ENCODE peak calls at places on chromosomes 5 and 9, in six cellular contexts. One of them, this sample, is unnamed.

GRCh38 chr9:573551-574410 is 267.7 kb upstream of the DMRT1 start:
- DNase-seq in K562: no peak
- DNase-seq in GM12891: no peak
- DNase-seq in GM12878: no peak
- DNase-seq in H1: no peak
- DNase-seq in HepG2: peak; percentile 9
- DNase-seq in this sample: no peak

GRCh38 chr9:32928912-32929311 is 72.5 kb downstream of the APTX start:
- DNase-seq in H1: no peak
- DNase-seq in K562: no peak
- DNase-seq in GM12891: no peak
- DNase-seq in HepG2: no peak
- DNase-seq in GM12878: no peak
- DNase-seq in this sample: no peak

GRCh38 chr5:171299228-171299627 is 9.8 kb upstream of the TLX3 start:
- DNase-seq in K562: no peak
- DNase-seq in GM12891: no peak
- DNase-seq in HepG2: no peak
- DNase-seq in H1: no peak
- DNase-seq in GM12878: no peak
- DNase-seq in this sample: no peak

GRCh38 chr9:96136992-96137665 is 164.8 kb downstream of the HSD17B3 start:
- DNase-seq in H1: no peak
- DNase-seq in GM12891: peak; percentile 60
- DNase-seq in HepG2: no peak
- DNase-seq in K562: no peak
- DNase-seq in GM12878: peak; percentile 69
- DNase-seq in this sample: peak; percentile 47

GRCh38 chr9:4508907-4509589 is 18.8 kb downstream of the SLC1A1 start:
- DNase-seq in GM12891: no peak
- DNase-seq in HepG2: no peak
- DNase-seq in H1: no peak
- DNase-seq in GM12878: no peak
- DNase-seq in K562: no peak
- DNase-seq in this sample: no peak

GRCh38 chr9:112970939-112971338 is 41.1 kb downstream of the ZNF883 start:
- DNase-seq in GM12891: no peak
- DNase-seq in HepG2: no peak
- DNase-seq in GM12878: no peak
- DNase-seq in K562: no peak
- DNase-seq in H1: no peak
- DNase-seq in this sample: no peak

GRCh38 chr5:14254686-14255085 is 111.5 kb downstream of the TRIO start:
- DNase-seq in HepG2: no peak
- DNase-seq in GM12891: no peak
- DNase-seq in H1: no peak
- DNase-seq in GM12878: no peak
- DNase-seq in K562: no peak
- DNase-seq in this sample: no peak

GRCh38 chr5:172904643-172905345 is 54.4 kb upstream of the RPL26L1 start:
- DNase-seq in GM12878: no peak
- DNase-seq in GM12891: no peak
- DNase-seq in H1: no peak
- DNase-seq in K562: no peak
- DNase-seq in HepG2: peak; percentile 19
- DNase-seq in this sample: no peak

GRCh38 chr5:110768138-110768845 is 29.5 kb downstream of the SLC25A46 start:
- DNase-seq in HepG2: no peak
- DNase-seq in GM12891: no peak
- DNase-seq in GM12878: no peak
- DNase-seq in K562: no peak
- DNase-seq in H1: no peak
- DNase-seq in this sample: no peak

GRCh38 chr9:90523953-90524352 is 118.7 kb downstream of the DIRAS2 start:
- DNase-seq in K562: no peak
- DNase-seq in H1: no peak
- DNase-seq in HepG2: no peak
- DNase-seq in GM12878: no peak
- DNase-seq in GM12891: no peak
- DNase-seq in this sample: no peak

GRCh38 chr9:110217656-110218099 is 9.7 kb upstream of the C9orf152 start:
- DNase-seq in HepG2: peak; percentile 52
- DNase-seq in GM12878: no peak
- DNase-seq in K562: no peak
- DNase-seq in H1: no peak
- DNase-seq in GM12891: no peak
- DNase-seq in this sample: no peak

GRCh38 chr5:145981612-145982571 is 45.5 kb downstream of the SH3RF2 start:
- DNase-seq in GM12878: no peak
- DNase-seq in GM12891: no peak
- DNase-seq in HepG2: peak; percentile 79
- DNase-seq in K562: no peak
- DNase-seq in H1: no peak
- DNase-seq in this sample: no peak

GRCh38 chr5:63261695-63262094 is 683.1 kb downstream of the LRRC70 start:
- DNase-seq in GM12878: no peak
- DNase-seq in H1: no peak
- DNase-seq in K562: no peak
- DNase-seq in GM12891: no peak
- DNase-seq in HepG2: no peak
- DNase-seq in this sample: no peak

GRCh38 chr5:133225671-133226152 is 173.9 kb downstream of the HSPA4 start:
- DNase-seq in HepG2: no peak
- DNase-seq in GM12891: no peak
- DNase-seq in GM12878: no peak
- DNase-seq in H1: no peak
- DNase-seq in K562: no peak
- DNase-seq in this sample: no peak

GRCh38 chr9:107638496-107638895 is 148.9 kb upstream of the KLF4 start:
- DNase-seq in GM12878: no peak
- DNase-seq in HepG2: no peak
- DNase-seq in K562: no peak
- DNase-seq in H1: no peak
- DNase-seq in GM12891: no peak
- DNase-seq in this sample: no peak

GRCh38 chr9:116223926-116224325 is 70.3 kb downstream of the PAPPA start:
- DNase-seq in GM12878: no peak
- DNase-seq in GM12891: no peak
- DNase-seq in HepG2: no peak
- DNase-seq in K562: no peak
- DNase-seq in H1: no peak
- DNase-seq in this sample: no peak

GRCh38 chr5:59390074-59390659 is 503.4 kb downstream of the PDE4D start:
- DNase-seq in GM12878: no peak
- DNase-seq in GM12891: no peak
- DNase-seq in H1: no peak
- DNase-seq in K562: peak; percentile 11
- DNase-seq in HepG2: peak; percentile 18
- DNase-seq in this sample: no peak

GRCh38 chr9:111728617-111729366 is 65.9 kb downstream of the SHOC1 start:
- DNase-seq in GM12891: no peak
- DNase-seq in K562: no peak
- DNase-seq in HepG2: peak; percentile 59
- DNase-seq in GM12878: no peak
- DNase-seq in H1: no peak
- DNase-seq in this sample: no peak

GRCh38 chr5:137710086-137710485 is 25.8 kb downstream of the KLHL3 start:
- DNase-seq in K562: no peak
- DNase-seq in GM12891: no peak
- DNase-seq in GM12878: no peak
- DNase-seq in HepG2: no peak
- DNase-seq in H1: no peak
- DNase-seq in this sample: no peak

GRCh38 chr9:131333771-131334567 is 44.4 kb downstream of the PLPP7 start:
- DNase-seq in K562: no peak
- DNase-seq in H1: no peak
- DNase-seq in GM12891: no peak
- DNase-seq in GM12878: no peak
- DNase-seq in HepG2: no peak
- DNase-seq in this sample: no peak
- TF ChIP-seq TAF1 in K562: no peak
- TF ChIP-seq TAF1 in H1: no peak
- TF ChIP-seq TAF1 in GM12891: no peak
- TF ChIP-seq TAF1 in GM12878: no peak
- TF ChIP-seq TAF1 in HepG2: no peak
- TF ChIP-seq TAF1 in this sample: no peak

GRCh38 chr5:177445052-177446016 is 1.3 kb upstream of the PRR7 start:
- DNase-seq in K562: no peak
- DNase-seq in GM12891: no peak
- DNase-seq in HepG2: no peak
- DNase-seq in H1: no peak
- DNase-seq in GM12878: no peak
- DNase-seq in this sample: no peak
- TF ChIP-seq POLR2A in K562: peak; percentile 10
- TF ChIP-seq POLR2A in GM12891: peak; percentile 51
- TF ChIP-seq POLR2A in HepG2: no peak
- TF ChIP-seq POLR2A in H1: peak; percentile 36
- TF ChIP-seq POLR2A in GM12878: no peak
- TF ChIP-seq POLR2A in this sample: peak; percentile 44

DNA sequence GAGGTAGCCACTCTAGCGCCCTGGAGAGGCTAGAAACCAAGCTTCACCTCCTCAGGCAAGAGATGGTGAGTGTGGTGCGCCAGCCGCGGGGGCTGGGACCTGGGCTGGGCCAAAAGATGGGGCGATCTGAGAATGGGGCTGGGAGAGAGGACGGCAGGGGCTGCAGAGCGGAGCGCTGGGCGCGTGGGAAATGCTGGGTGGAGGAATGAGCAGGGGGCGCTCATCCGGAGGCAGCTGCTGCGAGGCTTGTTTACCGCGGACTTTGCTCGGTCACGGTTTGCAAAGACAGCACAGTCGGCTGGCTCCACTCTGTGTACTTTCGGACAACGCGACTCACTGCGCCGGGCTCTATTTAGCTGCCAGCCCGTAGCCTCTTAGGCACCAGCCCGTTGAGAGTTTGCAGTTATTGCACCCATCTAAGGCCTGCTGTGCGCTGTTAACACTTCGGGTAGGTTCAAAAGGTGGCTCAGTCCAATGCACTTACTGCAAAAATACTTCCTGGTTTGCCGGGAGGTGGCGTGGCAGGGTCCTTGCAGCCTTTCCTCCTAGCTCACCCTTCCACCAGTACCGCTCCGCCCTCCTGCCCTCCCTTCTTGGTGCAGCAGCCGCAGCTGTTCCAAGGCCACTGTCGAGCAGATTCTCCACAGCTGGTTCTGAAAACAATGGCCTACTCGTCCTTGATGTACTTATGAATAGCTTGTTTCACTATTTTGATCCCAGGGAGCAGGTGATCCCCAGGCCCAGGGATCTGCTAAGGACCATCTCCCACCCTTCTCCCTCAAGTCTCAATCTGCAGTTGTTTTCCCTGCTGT is 1.3 kb downstream of the LURAP1L start:
- DNase-seq in HepG2: peak; percentile 88
- DNase-seq in H1: peak; percentile 49
- DNase-seq in GM12891: no peak
- DNase-seq in GM12878: no peak
- DNase-seq in K562: peak; percentile 10
- DNase-seq in this sample: peak; percentile 12
- TF ChIP-seq POLR2AphosphoS5 in HepG2: peak; percentile 70
- TF ChIP-seq POLR2AphosphoS5 in H1: no peak
- TF ChIP-seq POLR2AphosphoS5 in GM12891: no peak
- TF ChIP-seq POLR2AphosphoS5 in GM12878: no peak
- TF ChIP-seq POLR2AphosphoS5 in K562: no peak
- TF ChIP-seq POLR2AphosphoS5 in this sample: no peak

GRCh38 chr9:130244548-130245165 is 20.9 kb upstream of the HMCN2 start:
- DNase-seq in GM12891: no peak
- DNase-seq in GM12878: no peak
- DNase-seq in K562: no peak
- DNase-seq in HepG2: no peak
- DNase-seq in H1: no peak
- DNase-seq in this sample: no peak

GRCh38 chr9:130241198-130241535 is 24.4 kb upstream of the HMCN2 start:
- DNase-seq in K562: no peak
- DNase-seq in GM12878: no peak
- DNase-seq in HepG2: no peak
- DNase-seq in H1: no peak
- DNase-seq in GM12891: no peak
- DNase-seq in this sample: no peak

GRCh38 chr9:130242270-130243014 is 23.1 kb upstream of the HMCN2 start:
- DNase-seq in GM12878: no peak
- DNase-seq in GM12891: no peak
- DNase-seq in K562: no peak
- DNase-seq in H1: no peak
- DNase-seq in HepG2: no peak
- DNase-seq in this sample: no peak

GRCh38 chr9:130243882-130244170 is 21.7 kb upstream of the HMCN2 start:
- DNase-seq in GM12891: no peak
- DNase-seq in GM12878: no peak
- DNase-seq in HepG2: no peak
- DNase-seq in H1: no peak
- DNase-seq in K562: no peak
- DNase-seq in this sample: no peak

DNA sequence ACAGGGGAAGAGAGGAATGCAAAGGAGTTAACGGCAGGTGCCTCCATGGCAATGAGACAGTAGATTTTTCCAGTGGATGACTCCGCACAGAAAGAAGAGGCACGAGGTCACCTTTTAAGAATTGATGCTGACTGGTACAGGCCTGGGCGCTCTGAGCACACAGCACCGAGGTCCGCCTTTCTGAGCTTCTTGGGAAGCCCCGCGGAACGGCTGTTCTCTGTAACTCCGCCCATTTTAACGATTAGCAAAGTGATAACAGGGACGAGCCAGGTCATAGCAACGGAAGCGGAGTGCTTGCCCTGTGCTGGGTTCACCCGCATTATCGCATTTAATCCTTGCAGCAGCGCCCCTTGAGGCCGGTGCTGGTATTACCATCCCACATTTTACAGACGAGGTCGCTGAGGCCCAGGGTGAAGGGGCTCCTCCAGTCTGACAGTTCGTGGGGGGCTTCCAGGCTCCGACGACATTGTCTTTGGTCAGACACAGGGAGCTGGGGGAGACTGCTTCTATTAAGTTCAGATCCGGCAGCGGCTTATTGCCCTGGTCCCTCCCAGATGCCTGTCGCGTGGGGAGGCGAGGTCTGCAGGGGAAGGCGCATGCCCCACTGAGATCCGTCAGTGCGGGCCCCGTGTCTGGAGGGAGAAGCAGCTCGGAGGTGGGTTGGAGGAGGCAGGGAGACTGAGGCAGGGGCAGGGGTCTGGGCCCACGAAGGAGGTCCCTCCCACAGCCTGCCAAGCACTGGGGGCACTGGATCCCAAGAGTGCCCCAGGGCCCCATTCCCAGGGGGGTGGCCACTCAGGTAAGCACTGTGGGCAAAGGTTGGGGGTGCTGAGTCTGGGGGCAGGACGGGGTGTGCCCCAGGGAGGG is 22.3 kb upstream of the HMCN2 start:
- DNase-seq in GM12878: peak; percentile 31
- DNase-seq in GM12891: peak; percentile 75
- DNase-seq in K562: peak; percentile 83
- DNase-seq in HepG2: peak; percentile 65
- DNase-seq in H1: no peak
- DNase-seq in this sample: peak; percentile 67
- TF ChIP-seq TAF1 in GM12878: no peak
- TF ChIP-seq TAF1 in GM12891: no peak
- TF ChIP-seq TAF1 in K562: no peak
- TF ChIP-seq TAF1 in HepG2: no peak
- TF ChIP-seq TAF1 in H1: peak; percentile 42
- TF ChIP-seq TAF1 in this sample: no peak

GRCh38 chr9:69759478-69760277 is at the start of gene PTAR1:
- DNase-seq in GM12891: peak; percentile 66
- DNase-seq in K562: peak; percentile 71
- DNase-seq in HepG2: peak; percentile 80
- DNase-seq in GM12878: peak; percentile 35
- DNase-seq in H1: peak; percentile 50
- DNase-seq in this sample: peak; percentile 59
- TF ChIP-seq POLR2A in GM12891: peak; percentile 91
- TF ChIP-seq POLR2A in K562: peak; percentile 86
- TF ChIP-seq POLR2A in HepG2: peak; percentile 79
- TF ChIP-seq POLR2A in GM12878: peak; percentile 98
- TF ChIP-seq POLR2A in H1: peak; percentile 81
- TF ChIP-seq POLR2A in this sample: peak; percentile 95

This sample was measured in GM12892.